ENCODE peak calls at places on chromosomes 7 and 10, in nine cellular contexts. H is activated naive CD4-positive, alpha-beta T cell treated with Interleukin-2 at 50 U/mL for 16 hours; N is body of pancreas; M is skeletal muscle cell; T is mesothelial cell of epicardium; J is stimulated activated CD4-positive, alpha-beta T cell treated with anti-CD3 and anti-CD28 coated beads, Interleukin-1b, Interleukin-23, amount 100 ng/mL, for 1 hour; C is fibroblast of pulmonary artery; R is mucosa of gallbladder; V is iPS DF 6.9. U is an unnamed sample.

GRCh38 chr7:129561677-129562424 is 49.7 kb upstream of the NRF1 start:
- DNase-seq in C (no peak), M (no peak), N (no peak), T (no peak), J (no peak), V (no peak), R (no peak), H (no peak), U (no peak)

GRCh38 chr7:157994319-157994718 is 593.3 kb downstream of the PTPRN2 start:
- DNase-seq in H (no peak), J (no peak), V (no peak), R (no peak), C (no peak), N (no peak), T (no peak), M (no peak), U (no peak)

GRCh38 chr10:80477813-80478212 is 23.7 kb downstream of the TSPAN14 start:
- DNase-seq in V (no peak), C (peak), N (no peak), R (no peak), T (no peak), J (no peak), H (peak), M (peak), U (no peak)

GRCh38 chr10:103897241-103897774 is 20.7 kb downstream of the STN1 start:
- DNase-seq in J (no peak), V (no peak), H (no peak), T (no peak), M (no peak), C (no peak), R (no peak), N (no peak), U (no peak)

GRCh38 chr7:157278791-157279678 is 57.8 kb upstream of the DNAJB6 start:
- DNase-seq in C (no peak), R (peak), N (peak), J (no peak), V (no peak), T (no peak), H (no peak), M (no peak), U (no peak)

GRCh38 chr10:99859585-99859984 is 77.1 kb downstream of the ABCC2 start:
- DNase-seq in R (no peak), T (no peak), N (no peak), C (peak), H (no peak), V (no peak), J (no peak), M (no peak), U (peak)

GRCh38 chr7:21108182-21108581 is 319.7 kb upstream of the SP4 start:
- DNase-seq in C (no peak), R (peak), H (no peak), V (no peak), T (no peak), N (peak), J (no peak), M (no peak), U (peak)

GRCh38 chr10:124010563-124011131 is 82.8 kb downstream of the CHST15 start:
- DNase-seq in N (no peak), M (no peak), H (no peak), T (no peak), V (peak), R (no peak), J (no peak), C (no peak), U (no peak)

GRCh38 chr10:59708816-59709471 is 706 bp downstream of the SLC16A9 start:
- DNase-seq in H (no peak), T (peak), M (no peak), V (no peak), J (no peak), C (no peak), R (no peak), N (peak), U (peak)